ENCODE peak calls at places on chromosomes 2 and 18, in seven cellular contexts. Z is A549, A is sigmoid colon, C is upper lobe of left lung, O is ovary, G is HepG2, D is transverse colon. F is an unnamed sample.

GRCh38 chr2:30769891-30770462 is 37.3 kb downstream of the CAPN13 start:
- DNase-seq in Z (no peak), A (no peak), C (no peak), O (no peak), G (no peak), D (no peak), F (peak; percentile 21)

GRCh38 chr2:239950144-239950920 is 74.8 kb downstream of the NDUFA10 start:
- DNase-seq in Z (no peak), A (peak; percentile 48), C (no peak), O (no peak), G (no peak), D (no peak), F (no peak)

GRCh38 chr2:117071556-117072102 is 742.9 kb upstream of the DDX18 start:
- DNase-seq in Z (no peak), A (peak; percentile 62), C (no peak), O (no peak), G (no peak), D (no peak), F (no peak)

GRCh38 chr2:120647487-120647886 is 88.2 kb upstream of the GLI2 start:
- DNase-seq in Z (no peak), A (no peak), C (no peak), O (no peak), G (no peak), D (no peak), F (no peak)

GRCh38 chr2:191345788-191346187 is 100.6 kb downstream of the MYO1B start:
- DNase-seq in Z (no peak), A (no peak), C (no peak), O (no peak), G (no peak), D (no peak), F (no peak)

GRCh38 chr2:136131961-136132839 is 14.3 kb upstream of the CXCR4 start:
- DNase-seq in Z (no peak), A (no peak), C (peak; percentile 70), O (no peak), G (no peak), D (peak; percentile 59), F (peak; percentile 39)

GRCh38 chr18:58668897-58669296 is 2.4 kb upstream of the MALT1 start:
- DNase-seq in Z (no peak), A (no peak), C (no peak), O (no peak), G (peak; percentile 79), D (no peak), F (no peak)

GRCh38 chr18:60549338-60549960 is 176.9 kb upstream of the MC4R start:
- DNase-seq in Z (peak; percentile 1), A (no peak), C (no peak), O (no peak), G (peak; percentile 44), D (no peak), F (no peak)

GRCh38 chr2:100733344-100734187 is 86.4 kb upstream of the NPAS2 start:
- DNase-seq in Z (no peak), A (no peak), C (peak; percentile 37), O (no peak), G (peak; percentile 37), D (no peak), F (no peak)

GRCh38 chr2:233470839-233471238 is 95.7 kb downstream of the USP40 start:
- DNase-seq in Z (no peak), A (peak; percentile 64), C (peak; percentile 10), O (no peak), G (no peak), D (no peak), F (peak; percentile 24)

GRCh38 chr2:24409700-24410556 is 49.6 kb upstream of the ITSN2 start:
- DNase-seq in Z (peak; percentile 81), A (no peak), C (peak; percentile 33), O (peak; percentile 59), G (peak; percentile 71), D (peak; percentile 24), F (peak; percentile 34)

GRCh38 chr2:212027681-212028628 is 510.6 kb downstream of the ERBB4 start:
- DNase-seq in Z (no peak), A (no peak), C (no peak), O (no peak), G (no peak), D (no peak), F (no peak)

GRCh38 chr18:40356153-40356552 is 1598.9 kb upstream of the PIK3C3 start:
- DNase-seq in Z (no peak), A (no peak), C (no peak), O (no peak), G (no peak), D (no peak), F (no peak)
- TF ChIP-seq EP300 in Z (no peak), A (no peak), C (no peak), O (no peak), G (no peak), D (no peak), F (no peak)

DNA sequence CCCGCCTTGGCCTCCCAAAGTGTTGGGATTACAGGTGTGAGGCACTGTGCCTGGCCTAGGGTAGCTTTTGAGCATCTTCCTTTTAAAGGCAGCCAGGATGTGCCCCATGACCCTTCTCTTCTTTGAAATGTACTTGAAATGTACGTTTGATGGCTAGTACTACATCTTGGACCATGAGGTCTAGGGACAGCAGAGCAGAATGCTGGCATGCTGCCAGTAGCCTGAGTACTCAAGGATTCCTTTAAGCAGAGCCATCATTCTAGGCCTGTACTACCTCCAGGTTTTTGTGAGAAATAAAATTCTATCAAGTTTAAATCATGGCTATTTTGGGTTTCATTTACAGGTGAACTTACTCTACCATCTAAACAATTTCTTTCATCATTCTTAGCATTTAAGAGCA is 2.9 kb upstream of the EML6 start:
- DNase-seq in Z (no peak), A (no peak), C (no peak), O (no peak), G (no peak), D (no peak), F (no peak)
- TF ChIP-seq EP300 in Z (no peak), A (no peak), C (no peak), O (no peak), G (no peak), D (no peak), F (no peak)

GRCh38 chr18:69934866-69935265 is 12.8 kb downstream of the CD226 start:
- DNase-seq in Z (no peak), A (no peak), C (no peak), O (no peak), G (no peak), D (no peak), F (no peak)

GRCh38 chr18:69936191-69936558 is 11.5 kb downstream of the CD226 start:
- DNase-seq in Z (no peak), A (no peak), C (no peak), O (no peak), G (no peak), D (no peak), F (no peak)

GRCh38 chr18:69941183-69941582 is 6.5 kb downstream of the CD226 start:
- DNase-seq in Z (no peak), A (no peak), C (no peak), O (no peak), G (no peak), D (no peak), F (no peak)

DNA sequence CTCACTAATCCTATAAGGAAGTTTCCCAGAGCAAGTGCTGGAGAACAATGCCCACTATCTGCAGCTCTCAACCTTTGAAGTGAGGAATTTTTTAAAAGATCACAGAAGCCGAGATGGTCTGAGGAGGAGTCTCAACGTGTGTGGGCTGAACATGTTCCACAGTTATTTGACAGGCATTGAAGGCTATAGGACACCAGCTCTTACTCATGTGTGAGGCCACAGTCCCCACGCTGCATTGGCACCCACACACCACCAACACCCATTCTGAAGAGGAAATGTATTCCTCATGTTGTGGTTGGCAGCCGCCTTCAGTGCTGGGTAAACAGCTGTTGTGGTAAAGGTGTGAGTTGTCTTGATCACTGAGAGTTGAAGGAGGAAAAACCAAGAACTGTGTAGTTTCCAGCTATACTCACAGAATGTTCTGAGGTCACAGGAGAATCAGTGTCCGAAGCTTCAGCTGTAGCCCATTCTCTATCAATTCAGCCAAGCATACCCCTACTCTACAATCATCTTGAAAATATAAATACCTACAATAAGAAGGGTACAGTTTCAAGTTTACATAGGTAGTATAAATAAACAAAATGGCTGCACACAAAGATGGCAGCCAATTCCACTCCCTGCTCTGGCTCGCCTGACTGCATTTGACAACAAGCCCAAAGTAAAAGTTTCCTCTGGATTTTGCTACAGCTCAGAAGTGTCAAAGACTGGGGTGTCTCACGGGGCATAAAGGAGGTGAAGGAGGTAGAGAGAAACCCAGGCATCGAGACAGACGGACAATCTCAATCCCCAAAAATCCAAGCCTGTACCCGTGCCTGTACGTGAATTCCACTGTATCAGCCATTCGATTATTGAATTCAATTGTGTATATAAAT is 12.1 kb downstream of the CD226 start:
- DNase-seq in Z (no peak), A (no peak), C (peak; percentile 39), O (no peak), G (peak; percentile 89), D (peak; percentile 51), F (peak; percentile 54)
- TF ChIP-seq EP300 in Z (no peak), A (no peak), C (no peak), O (no peak), G (peak; percentile 37), D (no peak), F (no peak)

GRCh38 chr2:217162533-217162932 is 302.7 kb upstream of the TNP1 start:
- DNase-seq in Z (no peak), A (no peak), C (no peak), O (no peak), G (peak; percentile 52), D (no peak), F (no peak)
- TF ChIP-seq EP300 in Z (no peak), A (no peak), C (no peak), O (no peak), G (no peak), D (no peak), F (no peak)

GRCh38 chr2:43943809-43944452 is 51.9 kb downstream of the LRPPRC start:
- DNase-seq in Z (no peak), A (no peak), C (no peak), O (no peak), G (no peak), D (no peak), F (no peak)

GRCh38 chr2:43944915-43945314 is 50.9 kb downstream of the LRPPRC start:
- DNase-seq in Z (no peak), A (no peak), C (no peak), O (no peak), G (no peak), D (no peak), F (no peak)

GRCh38 chr2:43945439-43945838 is 50.4 kb downstream of the LRPPRC start:
- DNase-seq in Z (no peak), A (no peak), C (no peak), O (no peak), G (no peak), D (no peak), F (no peak)

GRCh38 chr2:43950383-43951008 is 45.3 kb downstream of the LRPPRC start:
- DNase-seq in Z (peak; percentile 21), A (no peak), C (no peak), O (no peak), G (peak; percentile 54), D (no peak), F (no peak)

GRCh38 chr2:43948370-43948769 is 47.4 kb downstream of the LRPPRC start:
- DNase-seq in Z (no peak), A (no peak), C (no peak), O (no peak), G (no peak), D (no peak), F (no peak)
- TF ChIP-seq EP300 in Z (no peak), A (no peak), C (no peak), O (no peak), G (no peak), D (no peak), F (no peak)

DNA sequence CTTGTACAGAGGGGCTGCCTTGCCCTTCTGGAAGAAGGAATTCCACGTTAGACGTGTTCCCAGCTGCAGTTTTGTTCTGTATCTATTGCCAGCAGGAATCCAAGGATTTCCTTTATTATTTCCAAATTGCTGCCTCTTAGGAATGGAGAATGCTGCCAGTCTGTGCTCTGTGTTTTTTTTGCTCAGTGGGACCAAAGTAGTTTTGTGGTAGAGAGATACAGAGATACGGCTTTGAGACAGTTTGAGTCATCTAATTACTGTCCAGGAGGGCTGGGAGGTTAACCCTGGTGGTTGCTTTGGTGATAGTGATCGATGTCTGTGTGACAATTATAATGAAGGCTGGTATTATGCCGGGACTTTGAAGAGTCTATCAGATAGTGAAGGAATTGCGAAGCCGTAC is 26.3 kb downstream of the ASAP2 start:
- DNase-seq in Z (no peak), A (no peak), C (no peak), O (no peak), G (peak; percentile 87), D (no peak), F (no peak)
- TF ChIP-seq EP300 in Z (no peak), A (no peak), C (no peak), O (no peak), G (peak; percentile 67), D (no peak), F (no peak)

F was measured in stomach.